ENCODE peak calls at places on chromosomes 16 and 17, in nine cellular contexts. F is breast epithelium, R is GM12878, B is BE2C, O is mammary epithelial cell, T is PC-3, G is adrenal gland, Z is Caco-2, J is pancreas. M is an unnamed sample.

GRCh38 chr16:28491080-28491969 is 549 bp downstream of the CLN3 start:
- DNase-seq in Z (peak; percentile 72), R (no peak), T (peak; percentile 49), B (peak; percentile 33), F (peak; percentile 40), G (peak; percentile 58), O (peak; percentile 61), J (peak; percentile 60), M (no peak)

GRCh38 chr17:72494576-72494975 is 373.8 kb downstream of the SOX9 start:
- DNase-seq in O (no peak), F (no peak), G (no peak), Z (no peak), T (no peak), B (no peak), R (no peak), J (no peak), M (no peak)

GRCh38 chr17:38421871-38422819 is 6.1 kb upstream of the ARHGAP23 start:
- DNase-seq in T (no peak), J (no peak), F (no peak), R (no peak), O (no peak), Z (no peak), G (no peak), B (no peak), M (no peak)

GRCh38 chr17:68973098-68973929 is 18.1 kb upstream of the ABCA8 start:
- DNase-seq in T (no peak), B (no peak), G (no peak), R (no peak), F (no peak), Z (no peak), J (no peak), O (no peak), M (no peak)

GRCh38 chr17:39643271-39643670 is 6.3 kb downstream of the STARD3 start:
- DNase-seq in T (no peak), Z (no peak), O (no peak), B (no peak), R (no peak), G (no peak), J (no peak), F (no peak), M (no peak)

GRCh38 chr17:57927048-57927723 is 28.0 kb downstream of the CUEDC1 start:
- DNase-seq in J (no peak), B (no peak), T (peak; percentile 85), R (no peak), O (peak; percentile 59), F (peak; percentile 59), Z (no peak), G (no peak), M (no peak)

GRCh38 chr16:5965321-5965720 is 867.7 kb upstream of the EEF2KMT start:
- DNase-seq in G (no peak), B (no peak), O (no peak), Z (no peak), F (no peak), T (no peak), J (no peak), R (no peak), M (no peak)

GRCh38 chr17:75346906-75347305 is 57.7 kb upstream of the SLC25A19 start:
- DNase-seq in B (no peak), J (no peak), Z (peak; percentile 20), O (peak; percentile 68), T (no peak), G (no peak), R (no peak), F (no peak), M (no peak)

GRCh38 chr17:31273511-31273910 is 23.5 kb downstream of the OMG start:
- DNase-seq in R (no peak), F (no peak), O (no peak), G (no peak), T (no peak), Z (no peak), B (no peak), J (no peak), M (no peak)

GRCh38 chr16:89369266-89369895 is 121.0 kb downstream of the ANKRD11 start:
- DNase-seq in J (no peak), T (no peak), F (no peak), B (no peak), R (no peak), Z (no peak), O (no peak), G (no peak), M (no peak)

GRCh38 chr17:70810609-70811008 is 641.3 kb downstream of the KCNJ2 start:
- DNase-seq in G (no peak), F (no peak), O (no peak), J (no peak), B (no peak), Z (no peak), R (no peak), T (peak; percentile 56), M (no peak)

GRCh38 chr17:72536788-72537187 is 416.0 kb downstream of the SOX9 start:
- DNase-seq in F (no peak), J (no peak), R (no peak), Z (no peak), T (no peak), O (no peak), B (no peak), G (no peak), M (no peak)

GRCh38 chr17:16027708-16028584 is 28.3 kb downstream of the TTC19 start:
- DNase-seq in B (no peak), J (no peak), F (no peak), O (peak; percentile 92), G (peak; percentile 46), Z (no peak), T (peak; percentile 97), R (peak; percentile 19), M (no peak)

GRCh38 chr17:13572581-13572980 is 29.1 kb downstream of the HS3ST3A1 start:
- DNase-seq in O (no peak), J (no peak), R (no peak), Z (no peak), F (no peak), G (no peak), T (no peak), B (no peak), M (no peak)

GRCh38 chr17:50195196-50195865 is 6.1 kb downstream of the COL1A1 start:
- DNase-seq in J (peak; percentile 12), B (no peak), R (no peak), O (no peak), G (no peak), F (no peak), Z (no peak), T (no peak), M (no peak)

GRCh38 chr17:81417049-81417878 is 22.0 kb downstream of the BAHCC1 start:
- DNase-seq in B (no peak), R (no peak), G (no peak), O (no peak), Z (no peak), J (no peak), T (peak; percentile 20), F (no peak), M (no peak)

GRCh38 chr17:3679186-3680126 is 10.8 kb downstream of the EMC6 start:
- DNase-seq in G (no peak), B (no peak), F (no peak), R (no peak), T (no peak), J (no peak), Z (no peak), O (no peak), M (no peak)

GRCh38 chr17:3675886-3676285 is 7.3 kb downstream of the EMC6 start:
- DNase-seq in O (no peak), Z (no peak), B (no peak), R (no peak), J (no peak), G (no peak), F (no peak), T (no peak), M (no peak)

GRCh38 chr17:3681057-3681456 is 12.4 kb downstream of the EMC6 start:
- DNase-seq in J (no peak), B (no peak), T (no peak), R (no peak), G (no peak), Z (no peak), O (no peak), F (no peak), M (no peak)

GRCh38 chr17:3678821-3679175 is 10.2 kb downstream of the EMC6 start:
- DNase-seq in R (no peak), G (no peak), B (no peak), O (no peak), J (no peak), T (no peak), F (no peak), Z (no peak), M (no peak)

DNA sequence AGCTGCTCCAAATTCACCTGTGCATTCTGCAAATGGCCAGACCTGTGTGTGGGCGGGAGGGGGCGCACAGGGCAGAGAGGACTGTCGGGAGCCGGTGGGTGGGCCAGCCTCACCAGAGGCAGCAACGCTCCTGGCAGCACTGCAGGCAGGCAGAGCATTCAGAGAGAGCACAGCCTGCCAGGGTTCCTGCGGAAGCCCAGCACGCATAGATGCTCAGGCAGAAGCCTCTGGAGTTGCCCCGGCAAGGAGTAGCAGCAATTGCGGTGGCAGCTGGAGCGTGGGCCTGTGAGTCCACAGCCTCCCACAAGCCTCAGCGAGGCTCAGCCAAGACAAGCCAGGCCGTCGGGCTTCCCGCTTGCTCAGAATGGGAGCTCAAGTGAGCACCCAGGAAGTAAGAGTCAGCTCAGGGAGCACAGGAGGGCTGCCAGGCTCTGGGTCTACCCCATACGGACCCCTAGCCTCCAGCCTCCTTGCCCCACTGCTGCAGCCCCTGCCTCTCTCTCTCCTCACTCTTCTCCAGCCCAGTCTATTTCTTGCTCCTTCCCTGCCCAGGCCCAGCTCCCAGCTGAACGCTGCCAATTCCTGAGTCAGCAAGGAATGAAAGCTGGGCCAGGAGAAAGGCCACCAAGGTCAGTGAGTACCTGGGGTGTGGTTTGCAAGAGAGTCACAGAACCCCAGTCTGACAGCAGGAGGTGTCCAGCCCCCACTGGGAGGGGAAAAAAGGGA is 9.6 kb downstream of the EMC6 start:
- DNase-seq in B (no peak), F (no peak), G (no peak), J (no peak), R (no peak), Z (no peak), O (peak; percentile 27), T (peak; percentile 26), M (no peak)
- TF ChIP-seq CTCF in B (no peak), F (no peak), G (no peak), J (no peak), R (no peak), Z (no peak), O (no peak), T (no peak), M (no peak)

GRCh38 chr17:43220511-43221125 is 7.8 kb downstream of the CCDC200 start:
- DNase-seq in F (no peak), J (no peak), R (no peak), O (no peak), B (no peak), T (no peak), Z (no peak), G (no peak), M (no peak)
- H3K36me3 ChIP-seq in F (no peaks in the 10 kb centered on the region), J (no peaks in the 10 kb centered on the region), R (peaks cover 9% of the 10 kb centered on the region), O (peaks cover 2% of the 10 kb centered on the region), B (no peaks in the 10 kb centered on the region), T (no peaks in the 10 kb centered on the region), Z (peaks cover 1% of the 10 kb centered on the region), G (peaks cover 4% of the 10 kb centered on the region), M (peaks cover 44% of the 10 kb centered on the region)

GRCh38 chr17:5439446-5439764 is 450 bp upstream of the C1QBP start:
- DNase-seq in Z (no peak), O (no peak), G (no peak), R (no peak), T (no peak), J (no peak), F (no peak), B (no peak), M (no peak)
- TF ChIP-seq CTCF in Z (no peak), O (no peak), G (no peak), R (no peak), T (peak; percentile 16), J (no peak), F (no peak), B (no peak), M (peak; percentile 4)

GRCh38 chr16:657487-657886 is 8.3 kb downstream of the WDR90 start:
- DNase-seq in T (no peak), G (no peak), O (no peak), Z (no peak), J (no peak), B (no peak), F (no peak), R (no peak), M (no peak)
- H3K36me3 ChIP-seq in T (no peaks in the 10 kb centered on the region), G (peaks cover 9% of the 10 kb centered on the region), O (peaks cover 2% of the 10 kb centered on the region), Z (no peaks in the 10 kb centered on the region), J (no peaks in the 10 kb centered on the region), B (peaks cover 34% of the 10 kb centered on the region), F (no peaks in the 10 kb centered on the region), R (no peaks in the 10 kb centered on the region), M (no peaks in the 10 kb centered on the region)

M was measured in esophagus squamous epithelium.